ENCODE peak calls at places on chromosome 2, in six cellular contexts. M is IMR-90, J is A549, A is NB4, E is prostate gland, D is stomach. X is an unnamed sample.

GRCh38 chr2:121041516-121041915 is 243.5 kb downstream of the TFCP2L1 start:
- DNase-seq in J (no peak), A (no peak), E (no peak), D (no peak), M (no peak), X (no peak)

GRCh38 chr2:64952113-64952895 is 36.9 kb upstream of the SLC1A4 start:
- DNase-seq in M (peak), A (no peak), E (no peak), D (no peak), J (no peak), X (no peak)

GRCh38 chr2:98647636-98648035 is 39.2 kb downstream of the UNC50 start:
- DNase-seq in D (no peak), E (no peak), A (no peak), M (peak), J (no peak), X (no peak)

GRCh38 chr2:236715511-236715961 is 145.9 kb downstream of the ACKR3 start:
- DNase-seq in A (no peak), M (no peak), E (no peak), J (no peak), D (no peak), X (no peak)

GRCh38 chr2:229254206-229254605 is 16.9 kb downstream of the PID1 start:
- DNase-seq in J (no peak), A (no peak), E (no peak), D (no peak), M (no peak), X (no peak)

GRCh38 chr2:20617892-20618467 is 32.9 kb downstream of the HS1BP3 start:
- DNase-seq in A (peak), J (peak), E (peak), M (peak), D (peak), X (peak)

GRCh38 chr2:141869572-141869971 is 261.2 kb downstream of the LRP1B start:
- DNase-seq in M (no peak), J (no peak), D (no peak), A (no peak), E (no peak), X (no peak)

GRCh38 chr2:86239745-86240144 is 40.5 kb downstream of the MRPL35 start:
- DNase-seq in J (no peak), D (no peak), E (no peak), A (no peak), M (no peak), X (no peak)

GRCh38 chr2:20450201-20451108 is 3.6 kb downstream of the RHOB start:
- DNase-seq in J (peak), A (no peak), E (peak), M (peak), D (peak), X (peak)

GRCh38 chr2:100786297-100786658 is 33.7 kb upstream of the NPAS2 start:
- DNase-seq in D (peak), M (peak), J (peak), A (no peak), E (peak), X (no peak)

GRCh38 chr2:150109028-150109427 is 378.4 kb downstream of the RND3 start:
- DNase-seq in A (no peak), D (no peak), E (no peak), M (no peak), J (no peak), X (no peak)

GRCh38 chr2:163951312-163951711 is 215.5 kb upstream of the FIGN start:
- DNase-seq in A (no peak), M (no peak), E (no peak), J (no peak), D (no peak), X (no peak)

GRCh38 chr2:67055387-67056304 is 341.5 kb upstream of the ETAA1 start:
- DNase-seq in A (no peak), J (no peak), D (no peak), E (no peak), M (peak), X (no peak)

GRCh38 chr2:221504905-221505304 is 67.2 kb downstream of the EPHA4 start:
- DNase-seq in E (no peak), J (no peak), D (no peak), M (no peak), A (no peak), X (no peak)

GRCh38 chr2:18440141-18440605 is 120.3 kb downstream of the RDH14 start:
- DNase-seq in J (no peak), M (peak), D (no peak), E (no peak), A (no peak), X (no peak)

GRCh38 chr2:72156872-72157271 is 9.2 kb upstream of the CYP26B1 start:
- DNase-seq in E (no peak), J (no peak), D (no peak), M (no peak), A (no peak), X (no peak)

GRCh38 chr2:145404690-145405089 is 884.8 kb upstream of the ZEB2 start:
- DNase-seq in D (no peak), J (no peak), E (no peak), M (peak), A (no peak), X (no peak)

GRCh38 chr2:151085101-151085640 is 176.5 kb downstream of the RBM43 start:
- DNase-seq in M (peak), E (no peak), D (no peak), J (no peak), A (no peak), X (no peak)

GRCh38 chr2:12087175-12087574 is 340.7 kb downstream of the LPIN1 start:
- DNase-seq in E (no peak), J (no peak), A (no peak), M (no peak), D (no peak), X (no peak)

GRCh38 chr2:69154031-69154430 is 141.1 kb downstream of the ANTXR1 start:
- DNase-seq in E (no peak), J (no peak), M (peak), D (no peak), A (no peak), X (no peak)

GRCh38 chr2:32743480-32744236 is 115.8 kb downstream of the TTC27 start:
- DNase-seq in E (no peak), J (no peak), D (no peak), A (no peak), M (peak), X (no peak)

GRCh38 chr2:179898873-179899272 is 37.5 kb upstream of the ZNF385B start:
- DNase-seq in A (peak), J (peak), M (peak), D (no peak), E (no peak), X (no peak)

GRCh38 chr2:52423655-52424054 is 1343.9 kb upstream of the CHAC2 start:
- DNase-seq in D (no peak), E (no peak), A (no peak), M (no peak), J (no peak), X (no peak)

GRCh38 chr2:65320042-65320711 is 92.5 kb downstream of the ACTR2 start:
- DNase-seq in J (peak), D (no peak), A (peak), E (no peak), M (peak), X (no peak)

GRCh38 chr2:19846030-19846429 is 55.8 kb downstream of the TTC32 start:
- DNase-seq in J (peak), A (no peak), M (no peak), D (no peak), E (no peak), X (no peak)

GRCh38 chr2:37091873-37092272 is 7.6 kb downstream of the GPATCH11 start:
- DNase-seq in E (no peak), D (no peak), A (no peak), M (no peak), J (no peak), X (no peak)

GRCh38 chr2:9424447-9425164 is 1.2 kb downstream of the CPSF3 start:
- DNase-seq in A (no peak), J (no peak), E (no peak), D (no peak), M (no peak), X (no peak)
- H3K4me3 ChIP-seq in A (peak), J (peak), E (peak), D (peak), M (peak), X (no peak)

GRCh38 chr2:217711236-217711635 is 291.6 kb downstream of the TNS1 start:
- DNase-seq in J (no peak), E (no peak), A (no peak), M (peak), D (no peak), X (no peak)
- TF ChIP-seq POLR2A in J (no peak), E (no peak), A (no peak), M (no peak), D (no peak), X (no peak)

DNA sequence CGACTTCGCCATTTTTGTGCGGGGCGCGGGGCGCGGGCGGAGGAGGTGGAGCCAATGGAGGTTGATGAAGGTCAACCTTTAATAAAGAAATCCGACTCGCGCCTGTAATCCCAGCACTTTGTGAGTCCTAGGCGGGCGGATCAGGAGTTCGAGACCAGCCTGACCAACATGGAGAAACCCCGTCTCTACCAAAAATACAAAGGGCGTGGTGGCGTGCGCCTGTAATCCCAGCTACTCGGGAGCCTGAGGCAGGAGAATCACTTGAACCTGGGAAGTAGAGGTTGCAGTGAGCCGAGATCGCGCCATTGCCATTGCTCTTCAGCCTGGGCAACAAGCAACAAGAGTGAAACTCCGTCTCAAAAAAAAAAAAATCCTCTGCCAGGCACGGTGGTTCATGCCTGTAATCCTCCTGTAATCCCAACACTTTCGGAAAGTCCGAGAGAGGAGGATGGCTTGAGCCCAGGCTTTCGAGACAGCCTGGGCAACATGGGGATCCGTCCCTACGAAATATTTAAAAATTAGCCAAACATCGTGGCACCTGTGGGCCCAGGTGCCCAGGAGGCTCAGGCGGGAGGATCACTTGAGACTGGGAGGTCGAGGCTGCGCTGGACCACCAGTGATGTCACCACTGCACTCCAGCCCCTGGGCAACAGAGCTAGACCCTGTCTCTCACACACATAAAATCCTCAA is 490 bp upstream of the PREB start:
- DNase-seq in M (no peak), J (no peak), D (no peak), E (no peak), A (no peak), X (no peak)
- H3K4me3 ChIP-seq in M (no peak), J (peak), D (peak), E (peak), A (no peak), X (no peak)

GRCh38 chr2:231450548-231450989 is 13.7 kb downstream of the NCL start:
- DNase-seq in E (no peak), D (no peak), M (no peak), A (peak), J (no peak), X (no peak)
- TF ChIP-seq POLR2A in E (no peak), D (no peak), M (no peak), A (no peak), J (no peak), X (no peak)

GRCh38 chr2:104452558-104452957 is 401.4 kb upstream of the POU3F3 start:
- DNase-seq in M (no peak), D (no peak), J (no peak), E (no peak), A (no peak), X (no peak)

GRCh38 chr2:104444840-104445239 is 409.1 kb upstream of the POU3F3 start:
- DNase-seq in E (no peak), D (no peak), M (no peak), A (no peak), J (no peak), X (no peak)

GRCh38 chr2:104447831-104448434 is 406.0 kb upstream of the POU3F3 start:
- DNase-seq in E (no peak), A (no peak), D (no peak), M (no peak), J (no peak), X (no peak)

GRCh38 chr2:104444392-104444791 is 409.5 kb upstream of the POU3F3 start:
- DNase-seq in M (no peak), E (no peak), A (no peak), D (no peak), J (no peak), X (no peak)

DNA sequence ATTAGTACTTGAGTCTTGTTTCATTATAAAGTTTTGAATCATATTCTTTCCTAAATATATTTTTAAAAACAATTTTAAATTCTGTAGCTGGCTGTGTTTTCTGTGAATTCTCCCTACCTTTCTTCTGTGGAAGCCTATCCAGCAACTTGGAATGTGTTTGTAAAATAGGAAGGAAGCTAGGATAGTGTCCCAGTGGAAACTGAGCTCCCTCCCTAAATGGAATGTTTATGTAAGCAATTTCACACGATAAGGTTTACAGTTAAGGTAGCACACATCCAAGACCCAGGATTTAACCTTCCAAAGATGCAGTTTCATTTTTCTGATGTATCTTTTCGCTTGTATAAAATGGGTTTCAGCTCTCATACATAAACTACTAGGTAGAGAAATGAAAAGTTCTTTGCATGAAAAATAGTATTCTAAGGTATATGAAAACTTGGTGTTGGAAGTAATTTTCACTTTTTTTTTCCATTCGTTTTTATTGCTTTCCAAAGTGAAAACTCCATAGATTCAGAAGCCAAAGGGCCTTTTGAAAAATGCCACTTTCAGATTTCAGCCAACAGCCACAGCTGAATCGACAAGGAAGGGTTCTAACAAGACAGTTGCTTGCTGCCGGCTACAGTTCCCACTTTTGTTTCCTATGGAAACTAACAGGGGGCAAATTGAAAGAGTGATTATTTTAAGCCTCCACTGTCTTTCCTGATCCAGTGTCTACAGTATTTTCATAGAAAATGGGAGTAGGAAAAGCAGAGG is 405.1 kb upstream of the POU3F3 start:
- DNase-seq in D (no peak), M (no peak), E (no peak), A (no peak), J (no peak), X (no peak)
- H3K4me3 ChIP-seq in D (no peak), M (no peak), E (no peak), A (no peak), J (no peak), X (no peak)